ENCODE peak calls at places on chromosomes 5 and 9, in five cellular contexts. P is CD8-positive, alpha-beta T cell; C is NCI-H226; M is activated CD8-positive, alpha-beta memory T cell treated with anti-CD3 and anti-CD28 coated beads for 24 hours; W is NCI-H774. L is an unnamed sample.

GRCh38 chr5:77518304-77518703 is 26.2 kb upstream of the WDR41 start:
- DNase-seq in M (no peak), W (no peak), C (no peak), P (no peak), L (no peak)

GRCh38 chr5:148713735-148714508 is 59.6 kb upstream of the HTR4 start:
- DNase-seq in C (no peak), P (no peak), M (no peak), W (no peak), L (no peak)

GRCh38 chr9:3912260-3912659 is 386.5 kb upstream of the RFX3 start:
- DNase-seq in C (no peak), M (no peak), P (no peak), W (no peak), L (no peak)

GRCh38 chr9:35074791-35075190 is 2.4 kb upstream of the VCP start:
- DNase-seq in W (no peak), M (no peak), C (no peak), P (no peak), L (no peak)

GRCh38 chr5:65566505-65566904 is 3.4 kb downstream of the PPWD1 start:
- DNase-seq in M (no peak), C (no peak), W (no peak), P (no peak), L (no peak)

GRCh38 chr5:62082370-62082778 is 223.6 kb upstream of the KIF2A start:
- DNase-seq in W (no peak), C (no peak), M (no peak), P (no peak), L (no peak)

GRCh38 chr9:121785673-121786542 is 134.5 kb downstream of the DAB2IP start:
- DNase-seq in W (no peak), C (no peak), M (no peak), P (no peak), L (no peak)

GRCh38 chr9:71544464-71544863 is 223.8 kb downstream of the CEMIP2 start:
- DNase-seq in M (no peak), W (no peak), C (no peak), P (no peak), L (no peak)

GRCh38 chr5:149264432-149265069 is 7.1 kb upstream of the AFAP1L1 start:
- DNase-seq in M (peak; percentile 72), W (peak; percentile 51), P (peak; percentile 54), C (no peak), L (no peak)

GRCh38 chr9:127076860-127077657 is 45.4 kb downstream of the ANGPTL2 start:
- DNase-seq in W (no peak), M (peak; percentile 4), P (no peak), C (no peak), L (no peak)

GRCh38 chr9:111095423-111095822 is 57.2 kb upstream of the LPAR1 start:
- DNase-seq in M (no peak), W (no peak), C (no peak), P (no peak), L (no peak)

GRCh38 chr9:136654820-136655219 is 7.9 kb upstream of the EGFL7 start:
- DNase-seq in P (peak; percentile 7), W (no peak), M (no peak), C (no peak), L (no peak)

GRCh38 chr5:79829260-79829659 is 139.6 kb downstream of the CMYA5 start:
- DNase-seq in P (no peak), C (no peak), W (no peak), M (no peak), L (no peak)

GRCh38 chr5:178373711-178374110 is 141.1 kb upstream of the PHYKPL start:
- DNase-seq in M (no peak), P (no peak), W (no peak), C (no peak), L (no peak)

GRCh38 chr5:113230711-113231652 is 203.8 kb downstream of the TSSK1B start:
- DNase-seq in C (peak; percentile 90), P (no peak), W (no peak), M (no peak), L (no peak)

GRCh38 chr9:133715295-133715865 is 22.8 kb downstream of the SARDH start:
- DNase-seq in P (no peak), C (peak; percentile 90), M (no peak), W (no peak), L (no peak)

GRCh38 chr5:72543365-72543764 is 36.2 kb upstream of the ZNF366 start:
- DNase-seq in W (no peak), P (no peak), C (no peak), M (no peak), L (no peak)

GRCh38 chr9:83034587-83034986 is 28.4 kb downstream of the RASEF start:
- DNase-seq in C (peak; percentile 58), M (no peak), P (no peak), W (no peak), L (no peak)

GRCh38 chr5:9302228-9302627 is 243.6 kb downstream of the SEMA5A start:
- DNase-seq in P (no peak), C (peak; percentile 33), W (no peak), M (no peak), L (no peak)

GRCh38 chr9:36935768-36936497 is 98.1 kb downstream of the PAX5 start:
- DNase-seq in M (peak; percentile 35), C (no peak), W (no peak), P (no peak), L (no peak)

GRCh38 chr9:2676466-2676865 is 40.8 kb upstream of the KCNV2 start:
- DNase-seq in C (no peak), M (no peak), P (no peak), W (peak; percentile 26), L (no peak)

GRCh38 chr5:111002036-111002435 is 69.5 kb upstream of the TSLP start:
- DNase-seq in M (no peak), C (no peak), W (no peak), P (no peak), L (no peak)

GRCh38 chr9:127336708-127337352 is 60.1 kb upstream of the SLC2A8 start:
- DNase-seq in C (peak; percentile 72), W (no peak), M (no peak), P (no peak), L (no peak)

GRCh38 chr5:58240286-58240685 is 219.6 kb downstream of the PLK2 start:
- DNase-seq in P (no peak), W (no peak), M (no peak), C (peak; percentile 76), L (no peak)

GRCh38 chr5:148972958-148973357 is 89.9 kb downstream of the SH3TC2 start:
- DNase-seq in P (no peak), C (peak; percentile 77), M (no peak), W (no peak), L (no peak)

GRCh38 chr9:37290881-37291485 is 131.5 kb upstream of the GRHPR start:
- DNase-seq in W (no peak), P (no peak), C (peak; percentile 57), M (no peak), L (no peak)

GRCh38 chr5:31776976-31777651 is 138.2 kb downstream of the PDZD2 start:
- DNase-seq in M (no peak), W (no peak), C (no peak), P (no peak), L (no peak)

GRCh38 chr5:534743-535671 is 10.8 kb upstream of the SLC9A3 start:
- DNase-seq in P (no peak), W (no peak), M (no peak), C (no peak), L (no peak)

GRCh38 chr5:89125372-89125771 is 242.4 kb upstream of the MEF2C start:
- DNase-seq in M (no peak), W (no peak), C (no peak), P (no peak), L (no peak)

GRCh38 chr5:171318026-171318425 is 9.0 kb downstream of the TLX3 start:
- DNase-seq in P (no peak), M (no peak), C (no peak), W (no peak), L (no peak)

L was measured in T-helper 2 cell treated with Interferon-gamma antibody and Interleukin-4, amounts not matched to agents 5 μg/mL and 100 μg/mL, for 36 hours.